ENCODE peak calls at places on chromosome 18, in five cellular contexts. F, H, Y, Q and A are unnamed samples.

GRCh38 chr18:35756506-35757117 is 175.1 kb downstream of the GALNT1 start:
- DNase-seq in F (peak; percentile 9), H (peak; percentile 6), Y (no peak), Q (peak; percentile 17), A (no peak)

GRCh38 chr18:76367168-76367785 is 127.8 kb downstream of the ZNF516 start:
- DNase-seq in F (no peak), H (no peak), Y (peak; percentile 47), Q (no peak), A (no peak)

GRCh38 chr18:22391571-22392359 is 25.9 kb downstream of the CTAGE1 start:
- DNase-seq in F (no peak), H (peak; percentile 65), Y (no peak), Q (no peak), A (no peak)

GRCh38 chr18:37395631-37396030 is 170.0 kb downstream of the CELF4 start:
- DNase-seq in F (no peak), H (no peak), Y (no peak), Q (no peak), A (no peak)

GRCh38 chr18:27922780-27923179 is 254.2 kb downstream of the CDH2 start:
- DNase-seq in F (no peak), H (no peak), Y (no peak), Q (no peak), A (no peak)

GRCh38 chr18:58263055-58263732 is 219.2 kb downstream of the NEDD4L start:
- DNase-seq in F (no peak), H (no peak), Y (no peak), Q (no peak), A (no peak)

GRCh38 chr18:76920974-76921373 is 98.6 kb downstream of the ZNF236 start:
- DNase-seq in F (no peak), H (no peak), Y (no peak), Q (no peak), A (no peak)

GRCh38 chr18:32048507-32049091 is 30.0 kb downstream of the RNF125 start:
- DNase-seq in F (no peak), H (no peak), Y (peak; percentile 66), Q (no peak), A (peak; percentile 57)

GRCh38 chr18:63823516-63824219 is 48.5 kb downstream of the SERPINB7 start:
- DNase-seq in F (no peak), H (peak; percentile 51), Y (peak; percentile 60), Q (no peak), A (no peak)

GRCh38 chr18:10313016-10313342 is 141.5 kb upstream of the APCDD1 start:
- DNase-seq in F (no peak), H (no peak), Y (no peak), Q (no peak), A (no peak)